ENCODE peak calls at places on chromosome 1, in five cellular contexts. One of them, this sample, is unnamed.

GRCh38 chr1:172761581-172762025 is 102.7 kb downstream of the FASLG start:
- DNase-seq in suprapubic skin: no peak
- DNase-seq in transverse colon: no peak
- DNase-seq in prostate gland: no peak
- DNase-seq in Peyer's patch: no peak
- DNase-seq in this sample: no peak

GRCh38 chr1:189787201-189787600 is 690.5 kb downstream of the BRINP3 start:
- DNase-seq in transverse colon: no peak
- DNase-seq in Peyer's patch: no peak
- DNase-seq in suprapubic skin: no peak
- DNase-seq in prostate gland: no peak
- DNase-seq in this sample: no peak

GRCh38 chr1:73801912-73802429 is 396.0 kb downstream of the LRRIQ3 start:
- DNase-seq in transverse colon: no peak
- DNase-seq in Peyer's patch: no peak
- DNase-seq in prostate gland: no peak
- DNase-seq in suprapubic skin: no peak
- DNase-seq in this sample: no peak

GRCh38 chr1:9689011-9689706 is 37.6 kb downstream of the PIK3CD start:
- DNase-seq in suprapubic skin: peak
- DNase-seq in transverse colon: peak
- DNase-seq in prostate gland: peak
- DNase-seq in Peyer's patch: peak
- DNase-seq in this sample: peak

GRCh38 chr1:228047183-228047466 is 35.4 kb upstream of the ARF1 start:
- DNase-seq in transverse colon: no peak
- DNase-seq in Peyer's patch: no peak
- DNase-seq in suprapubic skin: no peak
- DNase-seq in prostate gland: no peak
- DNase-seq in this sample: no peak

GRCh38 chr1:43951021-43951985 is 4.6 kb downstream of the IPO13 start:
- DNase-seq in transverse colon: no peak
- DNase-seq in suprapubic skin: no peak
- DNase-seq in Peyer's patch: no peak
- DNase-seq in prostate gland: no peak
- DNase-seq in this sample: no peak

GRCh38 chr1:119806489-119806888 is 4.8 kb downstream of the REG4 start:
- DNase-seq in prostate gland: no peak
- DNase-seq in Peyer's patch: no peak
- DNase-seq in suprapubic skin: no peak
- DNase-seq in transverse colon: no peak
- DNase-seq in this sample: no peak

GRCh38 chr1:53073287-53073686 is 11.3 kb downstream of the PODN start:
- DNase-seq in transverse colon: no peak
- DNase-seq in prostate gland: no peak
- DNase-seq in Peyer's patch: no peak
- DNase-seq in suprapubic skin: no peak
- DNase-seq in this sample: peak

GRCh38 chr1:17742590-17742989 is 12.5 kb upstream of the ACTL8 start:
- DNase-seq in Peyer's patch: no peak
- DNase-seq in prostate gland: no peak
- DNase-seq in transverse colon: no peak
- DNase-seq in suprapubic skin: no peak
- DNase-seq in this sample: no peak

GRCh38 chr1:68175621-68176398 is 56.5 kb downstream of the WLS start:
- DNase-seq in transverse colon: no peak
- DNase-seq in suprapubic skin: no peak
- DNase-seq in Peyer's patch: no peak
- DNase-seq in prostate gland: no peak
- DNase-seq in this sample: no peak

GRCh38 chr1:44220755-44221154 is 7.5 kb downstream of the DMAP1 start:
- DNase-seq in suprapubic skin: no peak
- DNase-seq in Peyer's patch: peak
- DNase-seq in prostate gland: no peak
- DNase-seq in transverse colon: no peak
- DNase-seq in this sample: peak

GRCh38 chr1:196660912-196661311 is 9.1 kb downstream of the CFH start:
- DNase-seq in prostate gland: no peak
- DNase-seq in Peyer's patch: no peak
- DNase-seq in suprapubic skin: no peak
- DNase-seq in transverse colon: no peak
- DNase-seq in this sample: no peak

GRCh38 chr1:179923044-179923443 is 31.6 kb upstream of the CEP350 start:
- DNase-seq in suprapubic skin: no peak
- DNase-seq in Peyer's patch: no peak
- DNase-seq in transverse colon: no peak
- DNase-seq in prostate gland: no peak
- DNase-seq in this sample: no peak

GRCh38 chr1:197911172-197911856 is 5.9 kb upstream of the LHX9 start:
- DNase-seq in prostate gland: no peak
- DNase-seq in Peyer's patch: no peak
- DNase-seq in transverse colon: no peak
- DNase-seq in suprapubic skin: no peak
- DNase-seq in this sample: no peak

DNA sequence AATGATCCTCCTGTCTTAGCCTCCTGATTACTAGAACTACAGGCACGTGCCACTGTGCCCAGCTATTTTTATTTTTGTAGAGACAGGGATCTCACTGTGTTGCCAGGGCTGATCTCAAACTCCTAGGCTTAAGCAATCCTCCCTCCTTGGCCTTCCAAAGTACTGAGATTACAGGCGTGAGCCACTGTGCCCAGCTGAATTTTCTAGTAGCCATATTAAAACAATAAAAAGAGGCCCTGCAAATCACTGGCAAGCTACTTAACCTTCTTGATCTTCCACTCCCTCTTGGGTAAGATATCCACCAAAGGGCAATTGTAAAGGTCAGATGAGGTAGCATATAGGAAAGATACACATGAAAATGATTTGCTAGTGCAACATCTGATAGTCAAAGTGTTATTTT is 65.6 kb upstream of the SRSF10 start:
- DNase-seq in prostate gland: no peak
- DNase-seq in transverse colon: no peak
- DNase-seq in Peyer's patch: no peak
- DNase-seq in suprapubic skin: no peak
- DNase-seq in this sample: no peak
- H3K4me3 ChIP-seq in prostate gland: no peak
- H3K4me3 ChIP-seq in transverse colon: no peak
- H3K4me3 ChIP-seq in Peyer's patch: no peak
- H3K4me3 ChIP-seq in suprapubic skin: no peak
- H3K4me3 ChIP-seq in this sample: no peak

DNA sequence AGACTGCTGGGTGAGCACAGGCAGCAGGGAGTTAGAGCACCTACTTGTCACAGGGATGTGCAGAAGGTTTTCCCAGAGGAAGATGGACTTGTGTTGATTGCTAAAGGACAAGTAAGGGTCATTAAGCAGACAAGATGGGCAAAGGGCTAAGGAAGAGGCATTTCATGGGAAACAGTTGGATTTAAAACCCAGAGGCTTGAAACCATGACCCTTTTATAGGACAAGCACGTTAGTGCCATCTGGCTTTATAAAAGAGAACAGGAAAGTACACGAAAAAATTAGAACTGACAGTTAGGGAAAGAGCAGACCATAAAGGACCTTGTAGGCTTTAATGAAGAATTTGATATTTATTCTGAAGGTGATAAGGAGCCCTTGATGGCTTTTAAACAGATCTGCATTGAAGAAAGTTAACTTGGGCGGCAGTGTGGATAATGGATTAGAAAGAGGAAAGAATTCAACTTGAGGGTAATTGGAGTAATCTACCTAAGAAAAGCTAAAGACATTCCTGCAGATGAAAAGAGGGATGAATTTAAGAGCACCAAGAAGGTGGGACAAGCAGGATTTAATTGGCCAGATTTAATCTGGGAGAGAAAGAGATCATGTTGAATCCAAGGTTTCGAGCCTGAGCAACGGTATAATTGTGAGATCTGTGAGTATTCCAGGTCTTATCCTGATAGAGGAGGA is 68.6 kb downstream of the ZC3H11B start:
- DNase-seq in transverse colon: no peak
- DNase-seq in Peyer's patch: no peak
- DNase-seq in prostate gland: no peak
- DNase-seq in suprapubic skin: no peak
- DNase-seq in this sample: no peak
- TF ChIP-seq CTCF in transverse colon: no peak
- TF ChIP-seq CTCF in Peyer's patch: no peak
- TF ChIP-seq CTCF in prostate gland: no peak
- TF ChIP-seq CTCF in suprapubic skin: no peak
- TF ChIP-seq CTCF in this sample: no peak

DNA sequence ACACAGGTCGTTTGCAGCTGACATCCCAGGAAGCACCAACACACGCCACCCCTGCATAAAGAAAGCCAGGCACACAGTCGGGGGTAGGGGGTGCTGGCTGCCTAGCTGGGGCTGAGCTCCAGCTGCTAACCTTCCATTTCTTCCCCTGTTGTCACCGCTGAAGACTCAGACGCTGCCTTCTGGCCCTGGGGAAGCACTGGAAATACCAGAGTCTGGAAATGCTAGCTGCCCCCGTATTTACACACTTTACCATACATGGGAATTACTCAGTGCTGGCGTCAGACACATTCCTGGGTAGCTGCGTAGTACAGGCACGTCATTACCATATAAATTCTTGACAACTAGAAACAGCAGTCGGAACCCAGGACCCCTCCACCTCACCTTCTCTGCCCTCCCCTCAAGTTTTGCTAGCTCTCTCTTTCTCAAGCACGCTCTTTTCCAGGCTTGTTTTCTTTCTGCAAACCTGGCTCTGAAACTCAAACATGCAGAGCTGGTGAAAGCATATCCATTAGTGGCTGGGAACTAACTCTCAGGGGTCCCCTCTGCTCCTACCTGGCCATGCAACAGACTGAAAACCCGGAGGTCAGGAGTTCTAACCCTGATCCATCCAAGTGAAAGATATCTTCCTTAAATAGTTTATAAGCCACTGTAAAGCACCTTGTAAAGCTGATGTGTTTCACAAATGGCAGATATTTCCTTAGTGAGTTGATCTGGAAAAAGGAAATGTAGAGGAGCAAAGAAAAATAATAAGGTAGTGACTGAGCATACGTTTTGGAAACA is 3.3 kb downstream of the CSRP1 start:
- DNase-seq in transverse colon: peak
- DNase-seq in Peyer's patch: no peak
- DNase-seq in suprapubic skin: no peak
- DNase-seq in prostate gland: peak
- DNase-seq in this sample: no peak
- TF ChIP-seq POLR2A in transverse colon: peak
- TF ChIP-seq POLR2A in Peyer's patch: no peak
- TF ChIP-seq POLR2A in suprapubic skin: no peak
- TF ChIP-seq POLR2A in prostate gland: peak
- TF ChIP-seq POLR2A in this sample: no peak

GRCh38 chr1:161989108-161989507 is 34.6 kb downstream of the OLFML2B start:
- DNase-seq in prostate gland: no peak
- DNase-seq in transverse colon: no peak
- DNase-seq in suprapubic skin: no peak
- DNase-seq in Peyer's patch: no peak
- DNase-seq in this sample: no peak

GRCh38 chr1:161994153-161994814 is 29.4 kb downstream of the OLFML2B start:
- DNase-seq in Peyer's patch: no peak
- DNase-seq in suprapubic skin: no peak
- DNase-seq in prostate gland: no peak
- DNase-seq in transverse colon: peak
- DNase-seq in this sample: no peak

GRCh38 chr1:161988413-161988812 is 35.3 kb downstream of the OLFML2B start:
- DNase-seq in prostate gland: no peak
- DNase-seq in transverse colon: no peak
- DNase-seq in Peyer's patch: no peak
- DNase-seq in suprapubic skin: no peak
- DNase-seq in this sample: no peak

GRCh38 chr1:161989801-161990200 is 33.9 kb downstream of the OLFML2B start:
- DNase-seq in prostate gland: no peak
- DNase-seq in suprapubic skin: no peak
- DNase-seq in transverse colon: no peak
- DNase-seq in Peyer's patch: no peak
- DNase-seq in this sample: no peak

DNA sequence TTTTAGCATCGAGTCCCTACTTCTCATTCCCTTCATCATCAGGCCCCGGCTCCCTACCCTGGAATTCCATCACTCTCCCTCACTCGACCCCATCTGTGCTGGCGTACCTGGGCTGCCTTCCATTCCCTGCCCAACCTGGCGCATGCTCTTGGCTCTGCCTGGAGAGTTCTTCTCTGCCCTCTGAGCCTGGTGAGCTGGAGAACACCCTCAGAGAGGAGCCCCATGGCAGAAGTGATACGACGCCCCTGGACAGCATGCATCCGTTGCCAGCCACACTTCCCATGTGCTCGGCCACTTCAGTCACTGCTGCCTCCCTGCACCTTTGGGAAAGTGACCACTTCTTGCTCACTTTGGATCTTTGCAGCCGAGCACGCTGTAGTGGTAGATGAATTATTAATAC is 30.1 kb downstream of the OLFML2B start:
- DNase-seq in prostate gland: no peak
- DNase-seq in Peyer's patch: no peak
- DNase-seq in suprapubic skin: no peak
- DNase-seq in transverse colon: no peak
- DNase-seq in this sample: peak
- H3K4me3 ChIP-seq in prostate gland: no peak
- H3K4me3 ChIP-seq in Peyer's patch: no peak
- H3K4me3 ChIP-seq in suprapubic skin: no peak
- H3K4me3 ChIP-seq in transverse colon: no peak
- H3K4me3 ChIP-seq in this sample: no peak

GRCh38 chr1:222817529-222817928 is 2.7 kb downstream of the DISP1 start:
- DNase-seq in transverse colon: no peak
- DNase-seq in suprapubic skin: no peak
- DNase-seq in prostate gland: no peak
- DNase-seq in Peyer's patch: no peak
- DNase-seq in this sample: no peak

GRCh38 chr1:222814536-222815366 is at the start of gene DISP1:
- DNase-seq in suprapubic skin: peak
- DNase-seq in transverse colon: peak
- DNase-seq in Peyer's patch: peak
- DNase-seq in prostate gland: peak
- DNase-seq in this sample: peak

GRCh38 chr1:222815367-222815765 is 527 bp downstream of the DISP1 start:
- DNase-seq in Peyer's patch: peak
- DNase-seq in suprapubic skin: no peak
- DNase-seq in transverse colon: peak
- DNase-seq in prostate gland: no peak
- DNase-seq in this sample: no peak

GRCh38 chr1:222811671-222812070 is 3.2 kb upstream of the DISP1 start:
- DNase-seq in transverse colon: no peak
- DNase-seq in Peyer's patch: no peak
- DNase-seq in prostate gland: no peak
- DNase-seq in suprapubic skin: no peak
- DNase-seq in this sample: no peak

GRCh38 chr1:222813866-222814535 is 838 bp upstream of the DISP1 start:
- DNase-seq in suprapubic skin: no peak
- DNase-seq in transverse colon: peak
- DNase-seq in Peyer's patch: no peak
- DNase-seq in prostate gland: no peak
- DNase-seq in this sample: no peak
- TF ChIP-seq CTCF in suprapubic skin: no peak
- TF ChIP-seq CTCF in transverse colon: no peak
- TF ChIP-seq CTCF in Peyer's patch: no peak
- TF ChIP-seq CTCF in prostate gland: no peak
- TF ChIP-seq CTCF in this sample: no peak

GRCh38 chr1:247387500-247387899 is 28.5 kb upstream of the NLRP3 start:
- DNase-seq in transverse colon: no peak
- DNase-seq in suprapubic skin: no peak
- DNase-seq in prostate gland: no peak
- DNase-seq in Peyer's patch: no peak
- DNase-seq in this sample: no peak
- TF ChIP-seq POLR2A in transverse colon: no peak
- TF ChIP-seq POLR2A in suprapubic skin: no peak
- TF ChIP-seq POLR2A in prostate gland: no peak
- TF ChIP-seq POLR2A in Peyer's patch: no peak
- TF ChIP-seq POLR2A in this sample: no peak

GRCh38 chr1:46133946-46134345 is 1.5 kb upstream of the PIK3R3 start:
- DNase-seq in transverse colon: no peak
- DNase-seq in suprapubic skin: no peak
- DNase-seq in prostate gland: no peak
- DNase-seq in Peyer's patch: no peak
- DNase-seq in this sample: no peak
- H3K4me3 ChIP-seq in transverse colon: no peak
- H3K4me3 ChIP-seq in suprapubic skin: peak
- H3K4me3 ChIP-seq in prostate gland: no peak
- H3K4me3 ChIP-seq in Peyer's patch: no peak
- H3K4me3 ChIP-seq in this sample: no peak